ENCODE peak calls at places on chromosomes 12 and 14, in seven cellular contexts. One of them, this sample, is unnamed.
A peak's percentile ranks its signal among the peaks of the same experiment; 100 is the strongest.

GRCh38 chr14:64705406-64706118 is 1.3 kb downstream of the PLEKHG3 start:
- DNase-seq in amygdala: peak; percentile 19
- DNase-seq in NCI-H146: peak; percentile 59
- DNase-seq in PC-9: no peak
- DNase-seq in NCI-H1092: no peak
- DNase-seq in aorta: peak; percentile 79
- DNase-seq in EL: peak; percentile 37
- DNase-seq in this sample: no peak

GRCh38 chr12:68963456-68963859 is 30.5 kb upstream of the CPM start:
- DNase-seq in NCI-H1092: no peak
- DNase-seq in EL: no peak
- DNase-seq in NCI-H146: no peak
- DNase-seq in aorta: no peak
- DNase-seq in amygdala: no peak
- DNase-seq in PC-9: no peak
- DNase-seq in this sample: no peak

GRCh38 chr14:59189281-59189821 is 884 bp downstream of the DAAM1 start:
- DNase-seq in aorta: peak; percentile 79
- DNase-seq in NCI-H146: peak; percentile 27
- DNase-seq in EL: peak; percentile 32
- DNase-seq in amygdala: peak; percentile 29
- DNase-seq in PC-9: no peak
- DNase-seq in NCI-H1092: no peak
- DNase-seq in this sample: no peak

GRCh38 chr12:106580671-106581508 is 1.9 kb upstream of the RFX4 start:
- DNase-seq in aorta: no peak
- DNase-seq in NCI-H146: peak; percentile 41
- DNase-seq in amygdala: no peak
- DNase-seq in EL: no peak
- DNase-seq in NCI-H1092: no peak
- DNase-seq in PC-9: no peak
- DNase-seq in this sample: no peak

GRCh38 chr14:35159742-35160409 is 37.5 kb downstream of the PRORP start:
- DNase-seq in EL: peak; percentile 91
- DNase-seq in amygdala: no peak
- DNase-seq in NCI-H146: no peak
- DNase-seq in aorta: no peak
- DNase-seq in PC-9: peak; percentile 84
- DNase-seq in NCI-H1092: no peak
- DNase-seq in this sample: peak; percentile 59

GRCh38 chr12:51814311-51815088 is 34.0 kb downstream of the FIGNL2 start:
- DNase-seq in amygdala: peak; percentile 55
- DNase-seq in aorta: peak; percentile 92
- DNase-seq in NCI-H1092: peak; percentile 25
- DNase-seq in PC-9: no peak
- DNase-seq in EL: peak; percentile 79
- DNase-seq in NCI-H146: peak; percentile 80
- DNase-seq in this sample: peak; percentile 56

GRCh38 chr14:95272057-95272456 is 47.7 kb downstream of the CLMN start:
- DNase-seq in NCI-H146: no peak
- DNase-seq in EL: no peak
- DNase-seq in aorta: no peak
- DNase-seq in PC-9: no peak
- DNase-seq in amygdala: no peak
- DNase-seq in NCI-H1092: no peak
- DNase-seq in this sample: no peak

GRCh38 chr14:27608377-27608776 is 1010.5 kb upstream of the NOVA1 start:
- DNase-seq in aorta: no peak
- DNase-seq in amygdala: no peak
- DNase-seq in NCI-H1092: no peak
- DNase-seq in PC-9: no peak
- DNase-seq in EL: no peak
- DNase-seq in NCI-H146: no peak
- DNase-seq in this sample: no peak

GRCh38 chr12:3456809-3457208 is 34.2 kb upstream of the PRMT8 start:
- DNase-seq in PC-9: no peak
- DNase-seq in EL: no peak
- DNase-seq in NCI-H146: peak; percentile 96
- DNase-seq in amygdala: no peak
- DNase-seq in NCI-H1092: peak; percentile 72
- DNase-seq in aorta: no peak
- DNase-seq in this sample: no peak

GRCh38 chr12:49327887-49328286 is 4.8 kb downstream of the TROAP start:
- DNase-seq in PC-9: no peak
- DNase-seq in aorta: no peak
- DNase-seq in amygdala: no peak
- DNase-seq in NCI-H146: no peak
- DNase-seq in EL: no peak
- DNase-seq in NCI-H1092: no peak
- DNase-seq in this sample: no peak

GRCh38 chr12:128844031-128844635 is 9.1 kb upstream of the GLT1D1 start:
- DNase-seq in amygdala: no peak
- DNase-seq in EL: no peak
- DNase-seq in aorta: peak; percentile 36
- DNase-seq in PC-9: no peak
- DNase-seq in NCI-H1092: no peak
- DNase-seq in NCI-H146: no peak
- DNase-seq in this sample: no peak